ENCODE peak calls at places on chromosome 18, in ten cellular contexts. U is lung; Y is cardiac muscle cell; I is adrenal gland; G is pancreas; A is naive thymus-derived CD4-positive, alpha-beta T cell; Z is neuronal stem cell; O is fibroblast of lung; M is heart right ventricle; R is endothelial cell of umbilical vein. H is an unnamed sample.

GRCh38 chr18:72652990-72653593 is 109.0 kb upstream of the CBLN2 start:
- DNase-seq in O (no peak), I (peak), R (peak), A (no peak), Y (no peak), U (no peak), G (peak), Z (peak), M (no peak), H (peak)

GRCh38 chr18:62781893-62782292 is 66.6 kb downstream of the PHLPP1 start:
- DNase-seq in O (peak), A (no peak), M (no peak), I (peak), Y (peak), R (peak), G (no peak), Z (no peak), U (no peak), H (no peak)

GRCh38 chr18:39414009-39414700 is 1848.6 kb upstream of the CELF4 start:
- DNase-seq in G (no peak), M (no peak), I (no peak), O (peak), R (peak), Y (peak), U (no peak), A (no peak), Z (no peak), H (no peak)

GRCh38 chr18:79512461-79513380 is 117.0 kb downstream of the NFATC1 start:
- DNase-seq in M (peak), A (peak), Z (no peak), U (no peak), I (peak), G (no peak), R (no peak), O (no peak), Y (no peak), H (peak)

GRCh38 chr18:63071566-63072175 is 247.9 kb downstream of the BCL2 start:
- DNase-seq in M (no peak), Z (no peak), Y (no peak), R (no peak), A (no peak), O (no peak), U (no peak), G (no peak), I (no peak), H (no peak)

GRCh38 chr18:37920865-37921264 is 355.3 kb upstream of the CELF4 start:
- DNase-seq in O (no peak), G (no peak), Z (no peak), M (no peak), Y (no peak), U (no peak), R (no peak), A (no peak), I (no peak), H (no peak)

GRCh38 chr18:58868440-58868839 is 3.8 kb downstream of the ZNF532 start:
- DNase-seq in Z (no peak), U (no peak), M (no peak), G (no peak), R (no peak), I (no peak), O (no peak), Y (no peak), A (no peak), H (no peak)

GRCh38 chr18:51006061-51006818 is 23.8 kb upstream of the SMAD4 start:
- DNase-seq in Z (no peak), G (no peak), O (no peak), I (no peak), Y (no peak), R (no peak), U (no peak), M (no peak), A (no peak), H (no peak)

GRCh38 chr18:46416706-46417638 is 240.0 kb downstream of the LOXHD1 start:
- DNase-seq in M (no peak), U (no peak), A (no peak), Y (no peak), G (no peak), I (no peak), Z (no peak), R (no peak), O (no peak), H (no peak)

GRCh38 chr18:8116346-8117007 is 492.8 kb upstream of the RAB12 start:
- DNase-seq in I (peak), R (peak), Y (peak), M (no peak), O (peak), Z (no peak), G (no peak), U (no peak), A (no peak), H (no peak)

GRCh38 chr18:42821492-42821891 is 294.0 kb downstream of the RIT2 start:
- DNase-seq in Y (no peak), M (no peak), A (no peak), G (no peak), U (no peak), Z (no peak), I (no peak), O (no peak), R (no peak), H (no peak)

GRCh38 chr18:25289040-25289631 is 62.8 kb downstream of the ZNF521 start:
- DNase-seq in G (no peak), Y (peak), M (peak), A (no peak), U (no peak), Z (no peak), R (peak), O (peak), I (peak), H (no peak)

GRCh38 chr18:1513519-1513918 is 608.8 kb downstream of the ADCYAP1 start:
- DNase-seq in A (no peak), I (no peak), M (no peak), R (no peak), U (no peak), O (no peak), Y (peak), G (no peak), Z (no peak), H (no peak)

GRCh38 chr18:29184654-29185053 is 1007.7 kb upstream of the CDH2 start:
- DNase-seq in G (no peak), Y (peak), U (no peak), Z (no peak), O (peak), M (no peak), R (no peak), I (no peak), A (no peak), H (no peak)

GRCh38 chr18:28884304-28884703 is 707.4 kb upstream of the CDH2 start:
- DNase-seq in O (no peak), Z (no peak), M (no peak), U (no peak), I (no peak), Y (no peak), G (no peak), A (no peak), R (no peak), H (no peak)

GRCh38 chr18:31555971-31556747 is 35.5 kb upstream of the TTR start:
- DNase-seq in R (peak), U (no peak), M (peak), Y (peak), G (no peak), A (no peak), Z (peak), I (peak), O (peak), H (peak)

GRCh38 chr18:9594782-9595181 is 19.6 kb downstream of the PPP4R1 start:
- DNase-seq in I (no peak), R (no peak), A (no peak), M (no peak), G (no peak), O (peak), U (no peak), Y (no peak), Z (no peak), H (no peak)

GRCh38 chr18:61785588-61785987 is 107.2 kb downstream of the RNF152 start:
- DNase-seq in Z (no peak), O (no peak), Y (peak), G (no peak), U (no peak), I (no peak), M (no peak), R (no peak), A (no peak), H (no peak)

GRCh38 chr18:415627-416612 is 84.6 kb downstream of the COLEC12 start:
- DNase-seq in U (no peak), Y (peak), Z (no peak), I (no peak), A (no peak), M (no peak), R (no peak), G (no peak), O (peak), H (no peak)

GRCh38 chr18:66754335-66754734 is 150.4 kb upstream of the CDH19 start:
- DNase-seq in Z (no peak), U (no peak), G (no peak), A (no peak), R (no peak), I (no peak), Y (no peak), M (no peak), O (no peak), H (no peak)

GRCh38 chr18:42025974-42026625 is 71.1 kb downstream of the PIK3C3 start:
- DNase-seq in M (no peak), O (no peak), I (no peak), U (no peak), G (no peak), A (no peak), Z (no peak), Y (no peak), R (no peak), H (no peak)

GRCh38 chr18:10524507-10525425 is 1.1 kb upstream of the NAPG start:
- DNase-seq in O (peak), G (no peak), R (no peak), I (no peak), Y (peak), M (no peak), Z (no peak), A (no peak), U (no peak), H (no peak)

GRCh38 chr18:66046025-66046602 is 295.3 kb downstream of the CDH7 start:
- DNase-seq in O (no peak), Y (no peak), U (no peak), M (no peak), R (no peak), A (no peak), I (no peak), Z (no peak), G (no peak), H (no peak)

GRCh38 chr18:29439398-29439797 is 1262.5 kb upstream of the CDH2 start:
- DNase-seq in M (no peak), G (no peak), I (no peak), Z (no peak), Y (no peak), O (no peak), R (no peak), A (no peak), U (no peak), H (no peak)

GRCh38 chr18:77113361-77114069 is 19.1 kb downstream of the MBP start:
- DNase-seq in I (peak), M (no peak), R (no peak), Z (no peak), O (no peak), U (no peak), A (no peak), G (no peak), Y (no peak), H (no peak)

GRCh38 chr18:31241900-31242409 is 76.0 kb upstream of the DSG1 start:
- DNase-seq in M (no peak), I (no peak), R (no peak), A (no peak), O (no peak), Y (peak), Z (no peak), U (no peak), G (peak), H (peak)

GRCh38 chr18:54843302-54843701 is 15.0 kb downstream of the RAB27B start:
- DNase-seq in U (no peak), R (no peak), O (no peak), Y (no peak), I (no peak), M (no peak), G (no peak), Z (no peak), A (no peak), H (no peak)

GRCh38 chr18:79528296-79528695 is 132.6 kb downstream of the NFATC1 start:
- DNase-seq in Z (no peak), A (no peak), M (no peak), O (no peak), R (no peak), G (no peak), U (no peak), I (no peak), Y (no peak), H (no peak)

GRCh38 chr18:28999711-29000110 is 822.8 kb upstream of the CDH2 start:
- DNase-seq in G (no peak), Y (no peak), U (no peak), R (no peak), A (no peak), O (no peak), I (no peak), Z (no peak), M (no peak), H (no peak)

GRCh38 chr18:30139631-30140287 is 902.8 kb downstream of the DSC3 start:
- DNase-seq in M (no peak), A (no peak), G (no peak), I (no peak), R (no peak), O (no peak), U (no peak), Z (no peak), Y (no peak), H (no peak)

DNA sequence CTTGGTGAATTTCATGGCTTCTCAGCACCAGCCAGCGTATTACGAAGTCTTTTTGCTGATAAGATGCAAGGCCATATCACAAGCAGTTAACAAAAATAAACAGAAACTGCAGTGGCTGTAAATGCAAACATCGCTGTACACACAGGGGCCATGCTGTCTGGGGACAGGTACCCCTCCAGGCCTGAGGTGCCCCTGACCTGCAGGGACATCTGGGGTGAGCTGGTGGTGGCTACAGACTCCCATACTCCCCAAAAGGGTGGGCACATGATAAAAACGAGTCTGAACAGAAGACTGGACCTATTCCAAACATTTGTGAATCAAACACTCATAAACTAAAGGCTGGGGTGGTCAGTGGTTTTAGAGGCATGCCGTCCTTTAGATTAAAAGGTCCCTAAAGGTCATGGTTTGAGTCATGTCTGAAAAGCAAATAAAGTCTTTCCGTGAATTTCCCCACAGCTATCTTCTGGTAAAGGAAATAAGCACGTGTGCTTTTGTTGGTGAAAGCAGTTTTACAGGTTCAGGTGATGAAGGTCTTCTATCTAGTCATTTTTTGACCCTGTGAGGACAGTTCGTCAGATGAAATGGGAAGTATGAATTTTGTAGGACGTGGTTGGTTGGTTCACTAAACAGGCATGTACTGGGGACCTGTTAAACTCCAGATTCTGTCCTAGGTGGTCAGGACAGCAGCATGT is 36.8 kb downstream of the TTC39C start:
- DNase-seq in M (no peak), G (no peak), U (no peak), I (no peak), R (no peak), Y (peak), A (no peak), O (peak), Z (no peak), H (no peak)
- H3K27ac ChIP-seq in M (no peak), G (no peak), U (no peak), I (peak), R (no peak), Y (no peak), A (no peak), O (no peak), Z (no peak), H (no peak)

GRCh38 chr18:23225518-23225917 is 90.2 kb downstream of the CABLES1 start:
- DNase-seq in U (no peak), A (no peak), R (peak), I (peak), Z (no peak), O (peak), M (no peak), Y (peak), G (no peak), H (no peak)
- H3K27ac ChIP-seq in U (no peak), A (no peak), R (peak), I (no peak), Z (no peak), O (peak), M (peak), Y (no peak), G (no peak), H (no peak)

GRCh38 chr18:26655614-26656400 is 107.5 kb upstream of the KCTD1 start:
- DNase-seq in O (peak), R (peak), U (peak), Y (peak), A (no peak), G (peak), I (peak), M (peak), Z (peak), H (peak)

GRCh38 chr18:26656944-26657536 is 108.7 kb upstream of the KCTD1 start:
- DNase-seq in I (peak), O (peak), G (peak), M (peak), Y (peak), R (peak), A (peak), U (peak), Z (peak), H (peak)

GRCh38 chr18:26656401-26656943 is 108.1 kb upstream of the KCTD1 start:
- DNase-seq in U (no peak), R (peak), A (no peak), G (no peak), I (no peak), Z (peak), O (no peak), M (no peak), Y (no peak), H (no peak)

GRCh38 chr18:26654173-26655009 is 106.0 kb upstream of the KCTD1 start:
- DNase-seq in G (no peak), R (peak), A (no peak), U (no peak), O (peak), M (no peak), Y (no peak), I (no peak), Z (no peak), H (no peak)

DNA sequence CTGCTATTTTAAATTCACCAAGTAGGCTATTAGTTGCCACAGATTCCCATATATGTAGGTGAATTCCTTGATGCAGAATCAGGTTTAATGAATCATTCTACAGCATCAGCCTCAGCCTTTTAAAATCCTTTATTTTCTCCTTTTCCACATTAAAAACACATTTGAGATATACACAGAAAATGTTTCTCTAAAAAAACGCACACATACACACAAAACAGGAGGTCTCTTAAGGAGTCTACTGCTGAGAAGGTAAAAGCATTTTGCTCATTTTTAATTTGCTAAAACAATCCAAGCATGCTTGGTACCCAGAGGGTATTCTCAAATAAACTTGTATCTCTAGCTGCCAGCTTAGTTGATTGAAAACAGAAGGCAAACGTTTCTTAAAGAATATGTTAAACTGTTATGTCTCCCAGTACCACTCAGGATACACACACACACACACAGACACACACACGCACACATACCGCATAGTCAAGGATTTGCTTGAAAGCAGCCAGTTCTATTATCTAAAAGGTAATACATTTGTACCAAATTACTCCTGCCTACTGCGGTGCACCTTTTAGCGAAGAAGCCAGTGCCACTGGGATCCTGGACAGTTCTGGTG is 106.8 kb upstream of the KCTD1 start:
- DNase-seq in M (no peak), A (no peak), Y (peak), G (no peak), O (peak), Z (peak), I (no peak), R (peak), U (no peak), H (no peak)
- H3K27ac ChIP-seq in M (peak), A (no peak), Y (no peak), G (peak), O (no peak), Z (no peak), I (no peak), R (no peak), U (no peak), H (no peak)

GRCh38 chr18:49813071-49813320 is 337 bp downstream of the ACAA2 start:
- DNase-seq in M (no peak), Z (no peak), O (peak), I (peak), A (peak), R (peak), U (peak), G (peak), Y (no peak), H (peak)

GRCh38 chr18:49813321-49814146 is at the start of gene ACAA2:
- DNase-seq in R (peak), A (peak), M (peak), O (peak), I (peak), G (peak), Y (peak), U (peak), Z (peak), H (peak)

GRCh38 chr18:49815927-49816326 is 2.6 kb upstream of the ACAA2 start:
- DNase-seq in Z (no peak), M (no peak), G (no peak), O (no peak), Y (no peak), I (no peak), U (no peak), R (no peak), A (no peak), H (no peak)

GRCh38 chr18:49812321-49813070 is 837 bp downstream of the ACAA2 start:
- DNase-seq in U (no peak), I (no peak), G (no peak), M (no peak), Y (no peak), R (peak), A (no peak), O (no peak), Z (no peak), H (no peak)

GRCh38 chr18:49814147-49814499 is 790 bp upstream of the ACAA2 start:
- DNase-seq in Y (peak), M (peak), R (peak), U (peak), I (peak), A (no peak), Z (peak), G (no peak), O (peak), H (peak)
- H3K27ac ChIP-seq in Y (peak), M (peak), R (peak), U (peak), I (peak), A (peak), Z (no peak), G (peak), O (peak), H (peak)

GRCh38 chr18:44714376-44714775 is 33.7 kb downstream of the SETBP1 start:
- DNase-seq in I (no peak), G (no peak), A (no peak), U (no peak), Y (no peak), M (no peak), R (no peak), O (no peak), Z (no peak), H (no peak)

GRCh38 chr18:44716697-44717163 is 36.0 kb downstream of the SETBP1 start:
- DNase-seq in U (no peak), O (no peak), M (no peak), Z (no peak), Y (no peak), G (no peak), R (no peak), I (no peak), A (no peak), H (no peak)

GRCh38 chr18:44713435-44713834 is 32.7 kb downstream of the SETBP1 start:
- DNase-seq in G (no peak), I (no peak), O (no peak), U (no peak), M (no peak), Y (no peak), R (no peak), A (no peak), Z (no peak), H (no peak)

GRCh38 chr18:44715841-44716240 is 35.2 kb downstream of the SETBP1 start:
- DNase-seq in G (no peak), Y (no peak), M (no peak), R (no peak), Z (no peak), U (no peak), A (no peak), O (no peak), I (no peak), H (no peak)

DNA sequence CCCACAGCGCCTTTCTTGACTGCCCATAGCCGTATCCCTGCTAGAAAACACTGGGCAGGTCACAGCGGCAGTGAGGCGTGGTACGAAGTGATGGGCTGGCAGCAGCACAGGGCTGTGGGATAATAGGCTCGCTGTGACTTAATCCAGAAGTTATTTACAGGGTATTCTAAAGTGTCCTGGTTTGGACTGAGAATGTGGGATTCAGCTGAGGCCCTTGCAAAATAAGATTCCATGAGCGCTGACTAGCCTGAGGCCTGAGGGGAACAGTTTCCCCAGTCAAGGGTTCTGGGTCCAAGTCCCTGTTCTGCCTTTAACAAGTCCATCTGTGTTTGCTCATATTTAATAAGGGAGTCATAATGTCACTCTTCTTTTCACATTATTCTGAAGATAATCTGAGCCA is 34.6 kb downstream of the SETBP1 start:
- DNase-seq in G (no peak), R (no peak), A (no peak), Z (no peak), Y (peak), I (no peak), M (no peak), U (peak), O (peak), H (no peak)
- H3K27ac ChIP-seq in G (no peak), R (no peak), A (no peak), Z (peak), Y (no peak), I (no peak), M (peak), U (no peak), O (no peak), H (no peak)

GRCh38 chr18:49175071-49175470 is 224.3 kb upstream of the SMAD7 start:
- DNase-seq in M (no peak), R (no peak), O (no peak), Z (no peak), A (no peak), G (no peak), U (no peak), Y (no peak), I (no peak), H (no peak)
- H3K27ac ChIP-seq in M (no peak), R (no peak), O (no peak), Z (no peak), A (no peak), G (no peak), U (no peak), Y (no peak), I (no peak), H (no peak)

H was measured in WERI-Rb-1.